ENCODE peak calls at places on chromosomes 6 and 20, in four cellular contexts. A, N, U and Q are unnamed samples. For H3K4me1, the result is how much of the 10 kb centered on the place peaks cover.

GRCh38 chr6:168884646-168885086 is 369.0 kb downstream of the THBS2 start:
- DNase-seq in N (peak), U (no peak), A (peak), Q (peak)

GRCh38 chr6:163532526-163533078 is 118.1 kb downstream of the QKI start:
- DNase-seq in N (no peak), A (no peak), U (no peak), Q (no peak)

GRCh38 chr6:44668976-44669934 is 281.7 kb downstream of the CDC5L start:
- DNase-seq in N (no peak), U (no peak), A (no peak), Q (no peak)

GRCh38 chr20:44091026-44091425 is 96.0 kb downstream of the JPH2 start:
- DNase-seq in U (no peak), A (no peak), N (no peak), Q (no peak)

GRCh38 chr20:46151936-46152335 is 33.8 kb downstream of the CD40 start:
- DNase-seq in N (no peak), A (no peak), U (peak), Q (no peak)

GRCh38 chr6:7119272-7119801 is 11.6 kb downstream of the RREB1 start:
- DNase-seq in U (no peak), A (no peak), N (no peak), Q (no peak)

GRCh38 chr20:8744228-8744844 is 324.6 kb upstream of the PLCB4 start:
- DNase-seq in U (no peak), N (no peak), A (no peak), Q (no peak)

GRCh38 chr6:75504902-75505233 is 11.3 kb upstream of the FILIP1 start:
- DNase-seq in U (no peak), A (no peak), N (no peak), Q (peak)

GRCh38 chr6:14429396-14429795 is 311.8 kb downstream of the CD83 start:
- DNase-seq in N (no peak), U (no peak), A (no peak), Q (no peak)

GRCh38 chr20:39269031-39269461 is 306.9 kb downstream of the DHX35 start:
- DNase-seq in N (peak), U (peak), A (peak), Q (peak)

GRCh38 chr6:53956068-53956711 is 155.1 kb upstream of the MLIP start:
- DNase-seq in U (no peak), A (peak), N (peak), Q (peak)

GRCh38 chr6:132007474-132008190 is 56.5 kb upstream of the CCN2 start:
- DNase-seq in U (no peak), A (peak), N (no peak), Q (no peak)

GRCh38 chr6:42294759-42295158 is 77.1 kb upstream of the MRPS10 start:
- DNase-seq in U (no peak), N (no peak), A (peak), Q (no peak)

GRCh38 chr20:11212288-11212687 is 538.5 kb upstream of the JAG1 start:
- DNase-seq in N (no peak), U (no peak), A (no peak), Q (no peak)

GRCh38 chr6:48111143-48111506 is at the start of gene PTCHD4:
- DNase-seq in N (no peak), U (no peak), A (peak), Q (no peak)

GRCh38 chr20:56442381-56443365 is 25.8 kb upstream of the RTF2 start:
- DNase-seq in U (no peak), A (no peak), N (no peak), Q (no peak)

GRCh38 chr6:90468080-90468479 is 118.8 kb downstream of the MAP3K7 start:
- DNase-seq in N (no peak), A (peak), U (no peak), Q (no peak)

DNA sequence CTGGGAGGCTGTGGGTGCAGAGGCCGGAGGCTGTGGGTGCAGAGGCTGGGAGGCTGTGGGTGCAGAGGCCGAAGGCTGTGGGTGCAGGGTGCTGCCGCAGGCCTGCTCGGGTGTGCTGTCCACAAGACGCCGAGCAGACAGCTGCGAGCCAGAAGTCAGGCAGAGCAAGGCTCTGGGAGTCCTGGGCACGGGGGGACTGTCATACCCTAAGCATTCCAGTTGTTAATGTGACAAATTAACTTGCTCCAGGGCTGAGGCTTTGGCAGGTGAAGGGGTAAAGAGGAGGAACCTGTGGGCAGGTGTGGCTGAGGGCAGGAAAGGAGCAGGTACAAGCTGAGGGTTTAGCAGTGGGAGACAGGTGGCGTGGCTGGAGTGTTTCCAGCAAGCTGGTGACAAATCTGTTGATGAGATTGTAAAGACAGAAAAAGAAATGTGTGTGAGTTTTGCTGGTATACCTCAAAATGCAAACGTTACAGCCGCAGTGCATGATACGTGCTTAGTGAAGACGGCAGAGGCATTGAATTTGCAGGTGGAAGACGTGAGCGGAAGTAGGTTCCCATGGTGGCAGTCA is 14.2 kb upstream of the ADRM1 start:
- DNase-seq in N (no peak), A (no peak), U (no peak), Q (no peak)
- H3K27ac ChIP-seq in N (no peak), A (no peak), U (no peak), Q (no peak)

GRCh38 chr6:62390413-62390812 is 104.4 kb upstream of the KHDRBS2 start:
- DNase-seq in A (no peak), U (no peak), N (no peak), Q (no peak)
- H3K4me3 ChIP-seq in A (no peak), U (no peak), N (no peak), Q (no peak)

GRCh38 chr20:54467622-54468021 is 7.8 kb upstream of the DOK5 start:
- DNase-seq in U (no peak), N (no peak), A (no peak), Q (no peak)

GRCh38 chr20:54469952-54470351 is 5.4 kb upstream of the DOK5 start:
- DNase-seq in U (no peak), A (no peak), N (no peak), Q (no peak)

GRCh38 chr20:54469293-54469692 is 6.1 kb upstream of the DOK5 start:
- DNase-seq in N (no peak), U (no peak), A (no peak), Q (no peak)

GRCh38 chr20:54466112-54466511 is 9.3 kb upstream of the DOK5 start:
- DNase-seq in U (no peak), N (no peak), A (no peak), Q (no peak)

GRCh38 chr20:54468082-54468481 is 7.3 kb upstream of the DOK5 start:
- DNase-seq in A (no peak), N (no peak), U (no peak), Q (no peak)
- H3K4me1 ChIP-seq in A (under half), N (under half), U (under half), Q (under half)

DNA sequence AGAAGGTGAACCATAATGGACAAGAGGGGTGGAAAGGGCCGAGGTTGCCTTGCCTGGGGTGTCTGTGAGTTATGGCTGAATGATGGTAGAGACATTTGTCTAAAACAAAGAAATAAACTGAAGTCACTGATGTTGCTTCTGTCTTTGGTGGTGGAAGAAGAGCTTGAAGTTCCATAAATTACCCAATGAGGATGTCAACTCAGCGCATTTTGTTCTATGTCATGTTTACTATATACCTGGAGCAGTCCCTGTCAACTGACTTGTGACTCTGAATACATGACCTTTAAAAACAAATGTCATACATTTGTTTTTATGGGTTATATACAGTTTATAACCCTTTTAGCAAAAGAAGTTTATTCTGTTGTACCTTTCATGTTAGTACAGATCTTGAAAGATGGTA is 2.0 kb downstream of the EFHC1 start:
- DNase-seq in N (no peak), U (no peak), A (no peak), Q (no peak)
- H3K27ac ChIP-seq in N (no peak), U (no peak), A (no peak), Q (no peak)

DNA sequence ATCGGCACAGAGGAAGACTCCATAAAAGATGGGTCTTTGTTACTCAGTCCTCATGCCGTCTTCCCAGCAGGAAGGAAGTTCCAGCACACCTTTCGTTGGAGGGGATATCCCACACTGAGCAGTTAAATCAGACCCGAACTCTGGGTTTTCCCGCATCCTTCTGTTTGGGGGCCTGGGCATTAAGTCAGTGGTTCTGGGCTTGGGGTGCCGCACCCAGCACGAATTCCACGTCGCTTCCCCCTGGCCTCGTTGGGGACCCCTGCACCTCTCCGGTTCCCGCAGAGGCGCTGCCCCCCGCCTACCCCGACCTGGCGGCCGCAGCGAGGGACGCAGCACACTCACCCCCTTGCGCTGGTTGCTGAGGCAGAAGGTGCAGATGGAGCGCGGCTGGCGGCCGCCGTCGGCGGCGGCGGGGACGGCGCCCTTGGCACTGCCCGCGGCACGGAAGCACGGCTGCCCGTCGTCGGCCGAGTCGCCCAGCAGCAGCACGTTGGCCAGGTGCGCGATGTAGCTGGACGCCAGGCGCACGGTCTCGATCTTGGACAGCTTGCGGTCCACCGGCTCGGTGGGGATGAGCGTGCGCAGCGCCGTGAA is 641 bp downstream of the TCF15 start:
- DNase-seq in A (no peak), N (no peak), U (no peak), Q (no peak)
- H3K4me3 ChIP-seq in A (no peak), N (no peak), U (no peak), Q (peak)

GRCh38 chr6:34343823-34344222 is 48.6 kb downstream of the NUDT3 start:
- DNase-seq in U (no peak), A (no peak), N (no peak), Q (no peak)
- H3K4me1 ChIP-seq in U (under half), A (under half), N (half or more), Q (under half)

GRCh38 chr20:61908057-61909026 is 157.3 kb downstream of the TAF4 start:
- DNase-seq in U (no peak), N (no peak), A (no peak), Q (no peak)

GRCh38 chr20:61909028-61909427 is 156.7 kb downstream of the TAF4 start:
- DNase-seq in A (no peak), N (no peak), U (no peak), Q (no peak)

GRCh38 chr20:61907081-61907891 is 158.4 kb downstream of the TAF4 start:
- DNase-seq in N (no peak), A (no peak), U (no peak), Q (no peak)

GRCh38 chr20:61911824-61912223 is 153.9 kb downstream of the TAF4 start:
- DNase-seq in N (no peak), A (no peak), U (no peak), Q (no peak)

GRCh38 chr20:61909821-61910220 is 155.9 kb downstream of the TAF4 start:
- DNase-seq in A (no peak), U (no peak), N (no peak), Q (no peak)
- H3K27ac ChIP-seq in A (no peak), U (no peak), N (no peak), Q (no peak)

GRCh38 chr6:38215651-38216319 is 396.3 kb downstream of the ZFAND3 start:
- DNase-seq in U (no peak), A (no peak), N (no peak), Q (no peak)

GRCh38 chr6:38221236-38221635 is 401.7 kb downstream of the ZFAND3 start:
- DNase-seq in U (no peak), A (no peak), N (no peak), Q (no peak)

GRCh38 chr6:38220069-38220723 is 400.7 kb downstream of the ZFAND3 start:
- DNase-seq in A (no peak), N (no peak), U (no peak), Q (no peak)

GRCh38 chr6:38216451-38216850 is 396.9 kb downstream of the ZFAND3 start:
- DNase-seq in A (no peak), U (no peak), N (no peak), Q (no peak)

GRCh38 chr6:38218235-38218634 is 398.7 kb downstream of the ZFAND3 start:
- DNase-seq in A (no peak), U (no peak), N (no peak), Q (no peak)
- H3K4me3 ChIP-seq in A (no peak), U (no peak), N (no peak), Q (no peak)

DNA sequence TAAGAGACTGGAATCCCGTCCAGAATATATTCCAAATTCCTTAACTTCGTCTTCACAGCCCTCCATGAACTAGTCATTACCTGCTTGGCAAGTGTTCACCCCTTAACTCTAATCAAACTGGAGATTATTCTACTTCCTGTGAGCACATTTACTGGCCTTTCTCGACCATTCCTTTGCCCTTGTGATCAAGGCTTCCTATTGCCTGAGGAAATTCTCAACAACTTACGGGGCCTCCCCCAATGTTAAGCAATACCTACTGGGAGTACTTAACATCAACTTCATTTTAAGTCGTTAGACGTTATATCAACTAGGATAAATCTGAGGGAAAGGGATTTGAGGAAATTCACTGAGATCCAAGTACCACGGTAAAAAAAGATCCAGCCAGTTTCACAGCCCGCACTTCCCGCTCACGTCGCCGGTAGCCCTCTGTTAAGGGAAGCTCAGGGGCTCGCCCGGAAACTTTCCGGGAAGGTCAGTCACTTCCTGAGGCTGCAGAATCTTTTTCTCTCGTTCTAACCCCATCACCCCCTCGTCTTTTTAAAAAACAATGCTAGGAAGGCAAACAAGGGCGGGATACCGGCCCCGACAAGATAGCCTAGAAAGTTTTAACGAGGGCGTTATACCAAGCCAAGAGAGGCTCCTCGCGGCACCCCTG is 859 bp downstream of the EIF2S2 start:
- DNase-seq in A (peak), U (peak), N (peak), Q (no peak)
- H3K4me1 ChIP-seq in A (under half), U (half or more), N (under half), Q (under half)